ENCODE peak calls at places on chromosomes 16 and 17, in five cellular contexts. N is endothelial cell of umbilical vein, Y is GM12892, B is prostate gland, L is breast epithelium. W is an unnamed sample.

GRCh38 chr17:51046527-51047384 is 73.9 kb downstream of the SPAG9 start:
- DNase-seq in N (peak), Y (no peak), B (peak), L (peak), W (peak)

GRCh38 chr16:67447508-67448076 is 16.7 kb downstream of the HSD11B2 start:
- DNase-seq in N (peak), Y (peak), B (no peak), L (no peak), W (peak)

GRCh38 chr16:88926374-88926990 is 50.5 kb downstream of the CBFA2T3 start:
- DNase-seq in N (no peak), Y (no peak), B (no peak), L (no peak), W (no peak)

GRCh38 chr16:351804-352520 is 561 bp downstream of the AXIN1 start:
- DNase-seq in N (no peak), Y (no peak), B (no peak), L (no peak), W (no peak)

GRCh38 chr16:20910781-20911321 is 10.3 kb downstream of the LYRM1 start:
- DNase-seq in N (peak), Y (no peak), B (no peak), L (no peak), W (no peak)

GRCh38 chr17:79207957-79208356 is 133.3 kb downstream of the ENGASE start:
- DNase-seq in N (no peak), Y (no peak), B (no peak), L (no peak), W (no peak)

GRCh38 chr17:82222816-82223215 is 6.0 kb upstream of the SLC16A3 start:
- DNase-seq in N (no peak), Y (no peak), B (no peak), L (no peak), W (no peak)

GRCh38 chr17:35084987-35085386 is 21.5 kb upstream of the RFFL start:
- DNase-seq in N (peak), Y (no peak), B (no peak), L (no peak), W (no peak)

GRCh38 chr16:80174416-80174815 is 366.4 kb upstream of the DYNLRB2 start:
- DNase-seq in N (no peak), Y (no peak), B (no peak), L (no peak), W (no peak)

GRCh38 chr16:4426722-4427372 is 1.2 kb downstream of the DNAJA3 start:
- DNase-seq in N (no peak), Y (no peak), B (no peak), L (no peak), W (no peak)

GRCh38 chr16:23333962-23334361 is 31.9 kb downstream of the SCNN1B start:
- DNase-seq in N (no peak), Y (no peak), B (no peak), L (no peak), W (no peak)

GRCh38 chr17:9859781-9860180 is 34.1 kb downstream of the GLP2R start:
- DNase-seq in N (no peak), Y (no peak), B (no peak), L (no peak), W (peak)

GRCh38 chr17:7020894-7021664 is 1.8 kb upstream of the BCL6B start:
- DNase-seq in N (peak), Y (no peak), B (no peak), L (no peak), W (no peak)

GRCh38 chr16:11632455-11632921 is 35.8 kb upstream of the SNN start:
- DNase-seq in N (peak), Y (no peak), B (no peak), L (peak), W (no peak)

GRCh38 chr17:5971969-5972368 is 98.2 kb upstream of the WSCD1 start:
- DNase-seq in N (no peak), Y (no peak), B (no peak), L (no peak), W (no peak)

GRCh38 chr16:5709889-5710288 is 612.3 kb upstream of the EEF2KMT start:
- DNase-seq in N (no peak), Y (no peak), B (no peak), L (no peak), W (peak)

GRCh38 chr16:3190949-3191353 is 2.9 kb downstream of the OR1F1 start:
- DNase-seq in N (peak), Y (no peak), B (no peak), L (no peak), W (no peak)

GRCh38 chr17:77887464-77888241 is 70.8 kb upstream of the TNRC6C start:
- DNase-seq in N (peak), Y (no peak), B (peak), L (peak), W (no peak)

GRCh38 chr17:3845361-3845753 is 689 bp downstream of the NCBP3 start:
- DNase-seq in N (peak), Y (no peak), B (no peak), L (no peak), W (no peak)

GRCh38 chr16:31464348-31464769 is 5.1 kb downstream of the ARMC5 start:
- DNase-seq in N (no peak), Y (no peak), B (no peak), L (no peak), W (no peak)

GRCh38 chr16:65767125-65767524 is 599.4 kb upstream of the CDH5 start:
- DNase-seq in N (no peak), Y (no peak), B (no peak), L (no peak), W (no peak)

GRCh38 chr17:51860934-51861561 is 297.5 kb downstream of the CA10 start:
- DNase-seq in N (no peak), Y (peak), B (peak), L (no peak), W (peak)

GRCh38 chr17:82244413-82245140 is 15.7 kb downstream of the SLC16A3 start:
- DNase-seq in N (peak), Y (no peak), B (no peak), L (no peak), W (no peak)

GRCh38 chr17:6427284-6427781 is 7.6 kb downstream of the AIPL1 start:
- DNase-seq in N (no peak), Y (peak), B (no peak), L (no peak), W (no peak)

GRCh38 chr16:6634151-6634550 is 698.5 kb upstream of the RBFOX1 start:
- DNase-seq in N (no peak), Y (no peak), B (no peak), L (no peak), W (no peak)

GRCh38 chr17:66272699-66273390 is 29.6 kb upstream of the PRKCA start:
- DNase-seq in N (peak), Y (no peak), B (no peak), L (no peak), W (no peak)

GRCh38 chr17:54967621-54968258 is 714 bp downstream of the COX11 start:
- DNase-seq in N (no peak), Y (no peak), B (no peak), L (no peak), W (no peak)

GRCh38 chr16:89006036-89006752 is 29.2 kb upstream of the CBFA2T3 start:
- DNase-seq in N (no peak), Y (no peak), B (no peak), L (no peak), W (no peak)

GRCh38 chr17:2594657-2595085 is 1.2 kb downstream of the PAFAH1B1 start:
- DNase-seq in N (no peak), Y (no peak), B (no peak), L (no peak), W (no peak)

GRCh38 chr17:78839173-78839761 is 1.3 kb downstream of the USP36 start:
- DNase-seq in N (peak), Y (no peak), B (no peak), L (no peak), W (no peak)

GRCh38 chr16:58519707-58520106 is 4.4 kb downstream of the SETD6 start:
- DNase-seq in N (no peak), Y (no peak), B (no peak), L (no peak), W (no peak)

GRCh38 chr16:22614271-22614947 is 103.7 kb downstream of the NPIPB5 start:
- DNase-seq in N (no peak), Y (no peak), B (no peak), L (peak), W (peak)

GRCh38 chr16:20300312-20301097 is 26.8 kb downstream of the GP2 start:
- DNase-seq in N (peak), Y (peak), B (peak), L (no peak), W (peak)

GRCh38 chr17:15019158-15019557 is 246.0 kb downstream of the PMP22 start:
- DNase-seq in N (no peak), Y (no peak), B (no peak), L (no peak), W (no peak)

GRCh38 chr16:86578499-86579267 is at the start of gene FOXL1:
- DNase-seq in N (no peak), Y (no peak), B (no peak), L (no peak), W (peak)

GRCh38 chr16:2487903-2488531 is 13.1 kb downstream of the TBC1D24 start:
- DNase-seq in N (no peak), Y (no peak), B (no peak), L (no peak), W (no peak)

GRCh38 chr17:16977932-16978331 is 6.0 kb upstream of the TNFRSF13B start:
- DNase-seq in N (no peak), Y (no peak), B (no peak), L (no peak), W (no peak)

GRCh38 chr16:11471548-11471947 is 115.2 kb downstream of the LITAF start:
- DNase-seq in N (no peak), Y (no peak), B (no peak), L (no peak), W (no peak)

GRCh38 chr16:70380205-70380918 is 33.7 kb downstream of the DDX19A start:
- DNase-seq in N (peak), Y (no peak), B (peak), L (peak), W (peak)

GRCh38 chr16:70380919-70381603 is 34.4 kb downstream of the DDX19A start:
- DNase-seq in N (peak), Y (peak), B (peak), L (peak), W (peak)

GRCh38 chr16:70383421-70383960 is 36.8 kb downstream of the DDX19A start:
- DNase-seq in N (no peak), Y (no peak), B (no peak), L (no peak), W (no peak)

GRCh38 chr16:70378869-70379493 is 32.3 kb downstream of the DDX19A start:
- DNase-seq in N (no peak), Y (no peak), B (no peak), L (no peak), W (no peak)

DNA sequence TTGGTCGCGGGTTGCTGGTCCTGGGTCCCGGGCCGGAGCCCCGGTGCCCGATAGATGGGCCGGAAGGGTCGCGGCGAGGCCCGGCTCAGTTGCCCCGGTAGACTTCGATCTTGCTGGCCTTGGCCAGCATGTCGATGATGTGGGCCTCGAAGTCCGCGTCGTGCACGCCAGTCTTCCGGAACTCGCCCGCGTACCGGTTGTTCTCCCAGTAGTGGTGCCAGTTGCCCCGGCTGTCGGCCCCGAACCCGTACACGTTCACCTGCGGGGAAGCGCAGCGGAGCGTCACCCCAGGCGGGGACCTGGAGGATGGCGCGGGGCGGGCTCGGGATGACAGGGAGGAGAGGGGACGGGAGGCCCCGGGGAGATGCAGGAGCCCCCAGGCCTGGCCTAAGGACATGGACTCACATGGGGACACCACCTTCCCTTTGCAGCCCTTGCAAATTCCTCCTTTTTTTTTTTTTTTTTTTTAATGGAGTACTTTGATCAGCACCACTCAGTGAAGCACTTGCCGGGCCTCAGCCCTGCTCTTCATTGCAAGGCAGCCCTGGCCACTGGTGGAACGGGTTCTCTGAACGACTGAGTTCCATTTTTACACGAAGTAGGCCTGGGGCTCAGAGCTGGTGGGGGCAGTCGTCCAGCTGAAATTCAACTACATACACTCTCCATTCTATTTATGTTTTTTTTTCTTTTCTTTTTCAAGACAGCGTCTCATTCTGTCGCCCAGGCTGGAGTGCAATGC is 35.1 kb downstream of the DDX19A start:
- DNase-seq in N (no peak), Y (no peak), B (no peak), L (no peak), W (no peak)
- TF ChIP-seq POLR2AphosphoS5 in N (no peak), Y (no peak), B (no peak), L (no peak), W (no peak)

GRCh38 chr17:80574496-80574895 is 29.9 kb downstream of the RPTOR start:
- DNase-seq in N (no peak), Y (no peak), B (no peak), L (no peak), W (no peak)
- TF ChIP-seq POLR2AphosphoS5 in N (no peak), Y (no peak), B (no peak), L (no peak), W (no peak)

GRCh38 chr17:80396680-80397387 is 18.1 kb upstream of the ENDOV start:
- DNase-seq in N (no peak), Y (no peak), B (no peak), L (no peak), W (no peak)
- TF ChIP-seq POLR2AphosphoS5 in N (peak), Y (no peak), B (no peak), L (no peak), W (no peak)

GRCh38 chr17:72120878-72121163 is at the start of gene SOX9:
- DNase-seq in N (no peak), Y (peak), B (peak), L (peak), W (peak)
- TF ChIP-seq POLR2AphosphoS5 in N (no peak), Y (peak), B (peak), L (no peak), W (no peak)

DNA sequence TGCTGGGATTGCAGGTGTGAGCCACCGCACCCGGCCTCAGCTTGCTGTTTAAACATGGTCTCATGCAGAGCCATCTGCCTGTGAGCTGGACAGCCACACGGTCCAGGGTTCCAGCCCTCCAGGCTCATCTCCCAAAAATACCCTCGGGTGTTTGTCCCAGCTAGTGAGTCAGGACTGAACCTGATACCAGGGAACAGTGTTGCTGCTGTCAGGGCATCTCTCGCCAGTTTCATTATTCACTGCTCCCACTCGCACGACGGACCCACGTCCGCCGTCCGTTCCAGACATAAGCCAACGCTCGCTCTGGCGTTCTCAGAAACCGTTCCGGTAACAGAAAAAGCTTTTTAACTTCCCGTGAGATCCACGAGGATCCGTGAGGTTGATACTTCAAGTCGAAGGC is 77.6 kb downstream of the NXN start:
- DNase-seq in N (no peak), Y (no peak), B (no peak), L (no peak), W (no peak)
- TF ChIP-seq POLR2AphosphoS5 in N (no peak), Y (no peak), B (no peak), L (no peak), W (no peak)

DNA sequence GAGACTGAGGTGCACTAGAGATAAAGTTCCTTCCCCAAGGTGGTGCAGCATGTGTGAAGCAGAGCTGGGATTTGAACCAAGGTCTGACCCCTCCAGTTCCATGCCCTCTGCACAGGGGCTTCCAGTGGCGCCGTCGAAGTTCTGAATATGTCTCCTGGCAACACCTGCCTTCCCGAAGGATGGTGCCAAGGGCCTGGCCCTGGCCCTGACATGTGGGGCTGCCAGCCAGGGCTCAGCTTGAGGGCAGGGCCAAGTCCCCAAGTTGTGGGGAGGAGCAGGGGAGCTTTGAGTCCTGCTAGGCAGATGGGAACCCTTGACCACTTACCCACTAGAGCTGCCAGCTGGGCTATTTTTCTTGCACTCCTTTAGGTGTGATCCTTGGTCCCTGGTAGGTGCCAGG is 56.4 kb downstream of the NKD1 start:
- DNase-seq in N (no peak), Y (no peak), B (no peak), L (no peak), W (no peak)
- TF ChIP-seq POLR2AphosphoS5 in N (no peak), Y (no peak), B (no peak), L (no peak), W (no peak)

GRCh38 chr17:1173456-1174370 is 6.1 kb downstream of the ABR start:
- DNase-seq in N (no peak), Y (no peak), B (no peak), L (no peak), W (no peak)
- TF ChIP-seq POLR2AphosphoS5 in N (no peak), Y (no peak), B (no peak), L (no peak), W (no peak)

GRCh38 chr16:48949636-48950035 is 332.0 kb downstream of the CBLN1 start:
- DNase-seq in N (no peak), Y (no peak), B (no peak), L (no peak), W (no peak)

GRCh38 chr16:48950184-48950583 is 331.5 kb downstream of the CBLN1 start:
- DNase-seq in N (no peak), Y (no peak), B (no peak), L (no peak), W (no peak)

GRCh38 chr16:48947371-48947713 is 334.3 kb downstream of the CBLN1 start:
- DNase-seq in N (no peak), Y (no peak), B (no peak), L (no peak), W (no peak)

GRCh38 chr16:48948911-48949310 is 332.7 kb downstream of the CBLN1 start:
- DNase-seq in N (no peak), Y (no peak), B (no peak), L (no peak), W (no peak)

DNA sequence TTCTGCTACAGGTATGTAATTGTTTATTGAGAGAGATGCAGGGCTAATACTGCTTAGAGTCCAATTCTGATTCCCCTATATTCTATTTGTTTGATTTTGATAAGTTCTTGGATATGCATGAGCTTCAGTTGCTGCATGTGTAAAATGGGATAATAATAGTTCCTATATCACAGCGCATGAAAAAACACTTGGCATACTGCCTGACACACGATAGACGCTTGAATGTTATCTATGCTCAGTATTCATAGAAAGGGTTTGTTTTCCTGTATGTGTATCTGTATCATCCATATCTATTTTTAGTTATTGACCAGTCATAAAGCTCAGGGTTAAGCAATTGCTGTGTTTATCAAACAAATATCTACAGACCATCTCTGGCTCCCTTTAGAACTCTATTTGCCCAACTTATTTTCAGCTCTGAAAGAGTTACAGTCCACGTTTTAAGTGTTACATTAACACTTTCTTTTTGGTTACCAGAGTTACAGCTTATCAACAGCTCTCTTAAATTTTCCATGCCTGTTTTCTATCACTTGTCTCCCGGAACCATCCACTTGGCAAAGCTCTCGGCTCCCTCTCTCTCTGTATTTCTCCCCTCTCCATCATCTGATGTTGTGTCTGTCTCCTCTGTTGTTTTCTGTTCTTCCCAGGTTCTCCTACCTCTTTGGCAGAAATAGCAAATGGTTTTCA is 334.8 kb downstream of the CBLN1 start:
- DNase-seq in N (no peak), Y (no peak), B (no peak), L (no peak), W (no peak)
- TF ChIP-seq POLR2AphosphoS5 in N (no peak), Y (no peak), B (no peak), L (no peak), W (no peak)

W was measured in H1.